ENCODE peak calls at places on chromosome 10, in four cellular contexts. X is CD4-positive, CD25-positive, alpha-beta regulatory T cell; B is aorta; Y is A549. A is an unnamed sample.

GRCh38 chr10:43824934-43825333 is 176.3 kb upstream of the ZNF32 start:
- DNase-seq in B (peak; percentile 88), Y (no peak), X (no peak), A (no peak)

GRCh38 chr10:128470302-128470962 is 344.2 kb upstream of the MKI67 start:
- DNase-seq in X (no peak), B (no peak), Y (no peak), A (no peak)

GRCh38 chr10:83541096-83541495 is 598.2 kb upstream of the GHITM start:
- DNase-seq in Y (no peak), B (no peak), X (no peak), A (no peak)

GRCh38 chr10:105605104-105605503 is 964.0 kb downstream of the SORCS3 start:
- DNase-seq in Y (no peak), B (no peak), X (no peak), A (no peak)

GRCh38 chr10:87092861-87093460 is 1.7 kb downstream of the GLUD1 start:
- DNase-seq in X (no peak), B (no peak), Y (no peak), A (no peak)

GRCh38 chr10:67629461-67629971 is 66.5 kb downstream of the CTNNA3 start:
- DNase-seq in Y (no peak), X (no peak), B (no peak), A (no peak)

GRCh38 chr10:27540672-27541071 is 36.6 kb downstream of the RAB18 start:
- DNase-seq in Y (no peak), B (no peak), X (no peak), A (no peak)

GRCh38 chr10:24465899-24466615 is 257.1 kb downstream of the KIAA1217 start:
- DNase-seq in X (no peak), B (no peak), Y (peak; percentile 83), A (no peak)

GRCh38 chr10:28280652-28281051 is 22.2 kb downstream of the MPP7 start:
- DNase-seq in Y (no peak), B (peak; percentile 66), X (no peak), A (no peak)

GRCh38 chr10:124646483-124647352 is 97.5 kb downstream of the FAM53B start:
- DNase-seq in Y (peak; percentile 38), B (peak; percentile 94), X (no peak), A (no peak)

GRCh38 chr10:110181911-110182310 is 25.5 kb upstream of the MXI1 start:
- DNase-seq in X (no peak), B (no peak), Y (no peak), A (no peak)

GRCh38 chr10:61047011-61047410 is 103.0 kb upstream of the RHOBTB1 start:
- DNase-seq in X (no peak), B (no peak), Y (no peak), A (no peak)

GRCh38 chr10:113550365-113550764 is 2.5 kb upstream of the HABP2 start:
- DNase-seq in B (no peak), Y (no peak), X (no peak), A (no peak)

GRCh38 chr10:85548038-85548437 is 818.6 kb downstream of the GRID1 start:
- DNase-seq in X (peak; percentile 37), B (no peak), Y (peak; percentile 77), A (peak; percentile 18)

DNA sequence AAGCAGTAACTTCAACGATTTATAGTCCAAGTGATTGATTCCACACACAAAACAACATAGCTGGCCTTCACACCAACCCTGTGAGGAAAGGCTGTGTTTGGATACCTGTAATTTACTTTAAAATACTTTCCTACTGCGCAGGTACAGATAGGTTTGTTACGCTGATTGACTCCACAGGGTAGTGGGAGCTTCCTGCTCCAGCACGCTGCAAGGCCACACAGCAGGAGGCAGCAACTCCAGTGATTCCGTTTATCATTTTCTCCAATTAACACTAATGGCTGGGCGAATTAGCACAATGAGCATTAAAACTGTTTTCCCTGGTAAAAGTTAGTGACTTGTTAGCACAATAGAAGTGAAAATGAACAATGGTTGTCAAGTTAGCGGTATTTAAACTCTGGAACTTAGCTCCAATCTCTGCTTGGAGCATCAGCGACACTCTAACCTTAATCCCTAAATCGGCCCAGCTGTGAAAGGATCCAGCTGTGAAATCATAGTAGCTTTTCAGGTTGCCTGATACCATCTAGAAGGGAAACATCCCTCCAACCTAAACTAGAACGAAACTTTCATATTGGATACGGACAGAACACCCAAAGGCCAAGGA is 945 bp downstream of the DCLRE1C start:
- DNase-seq in Y (no peak), B (no peak), X (no peak), A (no peak)
- H3K4me1 ChIP-seq in Y (peaks cover 16% of the 10 kb centered on the region), B (peaks cover 2% of the 10 kb centered on the region), X (peaks cover 38% of the 10 kb centered on the region), A (peaks cover 17% of the 10 kb centered on the region)

GRCh38 chr10:33137356-33138007 is 179.5 kb upstream of the ITGB1 start:
- DNase-seq in B (no peak), Y (no peak), X (no peak), A (no peak)
- H3K4me1 ChIP-seq in B (no peaks in the 10 kb centered on the region), Y (peaks cover 47% of the 10 kb centered on the region), X (peaks cover 90% of the 10 kb centered on the region), A (peaks cover 85% of the 10 kb centered on the region)

DNA sequence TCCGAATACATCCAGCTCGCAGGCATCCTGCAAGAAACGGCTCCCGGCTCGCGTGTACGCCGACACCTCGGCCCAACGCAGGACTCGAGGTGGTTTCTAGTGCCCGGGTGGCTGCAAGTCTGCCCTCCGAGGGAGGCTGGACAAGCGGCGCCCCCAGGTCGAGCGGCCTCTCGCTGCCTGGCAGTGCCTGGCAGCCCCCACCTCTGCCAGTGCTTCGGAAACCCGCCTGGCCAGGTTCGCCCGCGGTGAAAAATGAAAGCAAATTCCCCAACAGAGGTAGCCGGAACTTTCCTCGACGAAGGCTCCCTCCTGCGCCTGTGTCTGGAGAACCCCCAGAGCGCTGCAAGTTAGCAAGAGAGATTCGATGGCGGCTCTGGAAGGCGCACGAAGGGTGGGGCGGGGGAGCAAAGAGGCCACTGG is 5.7 kb upstream of the ZNF503 start:
- DNase-seq in B (no peak), Y (no peak), X (no peak), A (no peak)
- H3K4me1 ChIP-seq in B (no peaks in the 10 kb centered on the region), Y (peaks cover 9% of the 10 kb centered on the region), X (peaks cover 49% of the 10 kb centered on the region), A (peaks cover 29% of the 10 kb centered on the region)

DNA sequence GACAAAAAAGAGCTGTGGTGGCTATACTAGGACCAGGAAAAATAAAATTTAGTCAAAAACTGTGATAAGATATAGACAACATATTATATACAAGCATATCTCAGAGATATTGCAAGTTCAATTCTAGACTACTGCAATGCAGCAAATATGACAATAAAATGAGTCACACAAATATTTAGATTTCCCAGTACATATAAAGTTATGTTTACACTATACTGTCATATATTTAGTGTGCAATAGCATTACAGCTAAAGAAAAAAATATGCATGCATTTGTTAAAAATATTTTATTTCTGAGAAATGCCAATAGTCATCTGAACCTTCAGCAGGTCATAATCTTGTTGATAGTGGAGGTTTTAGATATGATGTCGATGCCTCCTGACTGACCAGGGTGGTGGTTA is 72.1 kb downstream of the AKR1C4 start:
- DNase-seq in Y (no peak), X (no peak), B (no peak), A (no peak)
- H3K4me1 ChIP-seq in Y (peaks cover 20% of the 10 kb centered on the region), X (no peaks in the 10 kb centered on the region), B (no peaks in the 10 kb centered on the region), A (no peaks in the 10 kb centered on the region)

DNA sequence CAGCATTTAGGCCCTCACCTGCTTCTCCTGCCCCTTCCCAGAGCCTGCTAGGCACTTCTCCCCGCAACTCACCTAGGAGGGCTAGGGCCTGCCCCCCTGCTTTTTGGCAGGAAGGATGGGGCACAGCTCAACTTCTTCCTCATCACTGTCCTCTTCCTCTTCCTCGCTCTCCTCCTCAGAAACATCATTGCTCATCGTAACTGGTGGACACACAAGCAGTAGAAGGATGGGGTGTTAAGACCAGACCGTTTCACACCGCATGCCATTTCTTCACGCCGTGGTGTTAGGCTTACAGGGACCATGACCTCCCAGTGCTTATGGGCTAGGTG is 1.6 kb downstream of the NPM3 start:
- DNase-seq in Y (no peak), X (no peak), B (no peak), A (no peak)
- H3K4me1 ChIP-seq in Y (peaks cover 32% of the 10 kb centered on the region), X (peaks cover 57% of the 10 kb centered on the region), B (no peaks in the 10 kb centered on the region), A (peaks cover 46% of the 10 kb centered on the region)

DNA sequence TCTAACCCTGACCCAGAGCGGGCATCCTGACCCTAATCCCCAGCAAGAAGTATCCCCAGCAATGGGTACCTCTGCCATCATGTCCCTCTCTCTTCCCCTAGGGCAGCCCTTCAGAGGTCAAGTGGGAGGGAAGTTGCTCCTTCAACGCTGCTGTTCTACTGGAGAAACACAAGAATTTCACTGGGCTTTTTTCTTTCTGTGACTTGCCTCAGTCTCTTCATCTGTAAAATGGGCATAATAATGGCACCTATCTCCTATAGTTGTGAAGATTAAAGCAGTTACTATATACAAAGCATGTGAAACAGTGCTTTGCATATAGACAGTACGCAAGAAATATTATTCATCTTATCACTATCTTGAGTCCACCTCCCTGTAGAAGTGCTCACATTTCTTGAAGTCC is 1.6 kb upstream of the NPFFR1 start:
- DNase-seq in B (no peak), X (no peak), Y (no peak), A (no peak)
- H3K4me1 ChIP-seq in B (no peaks in the 10 kb centered on the region), X (no peaks in the 10 kb centered on the region), Y (peaks cover 6% of the 10 kb centered on the region), A (no peaks in the 10 kb centered on the region)

GRCh38 chr10:14595526-14596182 is 179.0 kb downstream of the FAM107B start:
- DNase-seq in Y (no peak), B (no peak), X (no peak), A (no peak)

GRCh38 chr10:14592026-14592425 is 182.7 kb downstream of the FAM107B start:
- DNase-seq in X (no peak), Y (no peak), B (no peak), A (no peak)

GRCh38 chr10:14592566-14592965 is 182.1 kb downstream of the FAM107B start:
- DNase-seq in B (no peak), Y (no peak), X (no peak), A (no peak)

GRCh38 chr10:14593806-14594205 is 180.9 kb downstream of the FAM107B start:
- DNase-seq in B (no peak), X (no peak), Y (no peak), A (no peak)

DNA sequence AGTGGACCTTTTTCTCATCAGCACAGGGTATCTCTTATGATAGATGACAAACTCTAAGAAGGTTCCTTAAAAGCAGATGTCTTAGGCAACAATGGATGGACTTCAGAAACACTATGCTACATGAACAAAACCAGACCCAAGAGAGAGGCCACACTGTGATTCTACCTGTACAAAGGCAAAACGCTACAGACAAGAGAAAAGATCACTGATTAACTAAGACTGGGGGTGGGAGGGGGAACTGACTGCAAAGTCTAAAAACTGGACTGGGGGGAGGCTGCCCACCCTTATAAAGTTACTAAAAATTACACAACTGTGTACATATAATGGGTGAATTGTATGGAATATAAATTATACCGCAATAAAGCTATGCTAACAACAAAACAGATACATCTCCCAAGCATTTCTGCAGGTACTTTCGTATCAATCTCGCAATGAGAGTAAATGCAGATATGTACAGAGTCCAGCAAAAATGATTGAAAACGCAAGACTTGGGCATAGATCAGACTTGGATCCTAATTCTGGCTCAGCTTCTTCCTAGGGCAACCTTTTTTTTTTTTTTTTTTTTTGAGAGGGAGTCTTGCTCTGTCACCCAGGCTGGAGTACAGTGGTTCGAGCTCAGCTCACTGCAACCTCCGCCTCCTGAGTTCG is 179.7 kb downstream of the FAM107B start:
- DNase-seq in X (no peak), B (no peak), Y (no peak), A (no peak)
- H3K4me1 ChIP-seq in X (peaks cover 67% of the 10 kb centered on the region), B (no peaks in the 10 kb centered on the region), Y (peaks cover 67% of the 10 kb centered on the region), A (peaks cover 24% of the 10 kb centered on the region)

GRCh38 chr10:31924833-31925232 is 3.8 kb downstream of the ARHGAP12 start:
- DNase-seq in Y (no peak), X (peak; percentile 32), B (no peak), A (no peak)

GRCh38 chr10:31927597-31928530 is 767 bp downstream of the ARHGAP12 start:
- DNase-seq in B (peak; percentile 68), X (peak; percentile 66), Y (peak; percentile 77), A (peak; percentile 45)

GRCh38 chr10:31926765-31927596 is 1.6 kb downstream of the ARHGAP12 start:
- DNase-seq in B (no peak), X (peak; percentile 11), Y (peak; percentile 38), A (no peak)

GRCh38 chr10:31928531-31929259 is at the start of gene ARHGAP12:
- DNase-seq in B (peak; percentile 93), Y (peak; percentile 89), X (peak; percentile 88), A (peak; percentile 81)

GRCh38 chr10:31926154-31926553 is 2.5 kb downstream of the ARHGAP12 start:
- DNase-seq in X (no peak), Y (no peak), B (no peak), A (no peak)
- H3K4me1 ChIP-seq in X (peaks cover 60% of the 10 kb centered on the region), Y (peaks cover 45% of the 10 kb centered on the region), B (peaks cover 4% of the 10 kb centered on the region), A (peaks cover 14% of the 10 kb centered on the region)